ENCODE peak calls at places on chromosomes 16 and 17, in eight cellular contexts. One of them, this sample, is unnamed.

GRCh38 chr16:79573881-79574280 is 26.7 kb downstream of the MAF start:
- DNase-seq in GM19239: no peak
- DNase-seq in mucosa of gallbladder: no peak
- DNase-seq in nucleus accumbens: no peak
- DNase-seq in H4: no peak
- DNase-seq in heart left ventricle: no peak
- DNase-seq in GM20000: no peak
- DNase-seq in CD8-positive, alpha-beta memory T cell: no peak
- DNase-seq in this sample: no peak

GRCh38 chr17:8124350-8125195 is 667 bp upstream of the HES7 start:
- DNase-seq in GM19239: no peak
- DNase-seq in mucosa of gallbladder: no peak
- DNase-seq in nucleus accumbens: peak; percentile 6
- DNase-seq in H4: no peak
- DNase-seq in heart left ventricle: no peak
- DNase-seq in GM20000: no peak
- DNase-seq in CD8-positive, alpha-beta memory T cell: peak; percentile 15
- DNase-seq in this sample: no peak

GRCh38 chr17:61309857-61310256 is 89.8 kb upstream of the TBX2 start:
- DNase-seq in GM19239: no peak
- DNase-seq in mucosa of gallbladder: no peak
- DNase-seq in nucleus accumbens: no peak
- DNase-seq in H4: no peak
- DNase-seq in heart left ventricle: no peak
- DNase-seq in GM20000: no peak
- DNase-seq in CD8-positive, alpha-beta memory T cell: no peak
- DNase-seq in this sample: no peak

GRCh38 chr17:69972251-69972650 is 102.8 kb upstream of the KCNJ16 start:
- DNase-seq in GM19239: no peak
- DNase-seq in mucosa of gallbladder: no peak
- DNase-seq in nucleus accumbens: no peak
- DNase-seq in H4: no peak
- DNase-seq in heart left ventricle: no peak
- DNase-seq in GM20000: no peak
- DNase-seq in CD8-positive, alpha-beta memory T cell: no peak
- DNase-seq in this sample: no peak

GRCh38 chr16:31698901-31699300 is 171.2 kb downstream of the AHSP start:
- DNase-seq in GM19239: no peak
- DNase-seq in mucosa of gallbladder: no peak
- DNase-seq in nucleus accumbens: no peak
- DNase-seq in H4: no peak
- DNase-seq in heart left ventricle: no peak
- DNase-seq in GM20000: no peak
- DNase-seq in CD8-positive, alpha-beta memory T cell: no peak
- DNase-seq in this sample: no peak

GRCh38 chr17:58630883-58631522 is 60.8 kb downstream of the TEX14 start:
- DNase-seq in GM19239: no peak
- DNase-seq in mucosa of gallbladder: peak; percentile 10
- DNase-seq in nucleus accumbens: no peak
- DNase-seq in H4: no peak
- DNase-seq in heart left ventricle: no peak
- DNase-seq in GM20000: no peak
- DNase-seq in CD8-positive, alpha-beta memory T cell: no peak
- DNase-seq in this sample: no peak

GRCh38 chr17:44086364-44087311 is 16.1 kb downstream of the G6PC3 start:
- DNase-seq in GM19239: no peak
- DNase-seq in mucosa of gallbladder: no peak
- DNase-seq in nucleus accumbens: peak; percentile 21
- DNase-seq in H4: peak; percentile 85
- DNase-seq in heart left ventricle: no peak
- DNase-seq in GM20000: no peak
- DNase-seq in CD8-positive, alpha-beta memory T cell: no peak
- DNase-seq in this sample: no peak

GRCh38 chr17:31561469-31562412 is 170.3 kb downstream of the RAB11FIP4 start:
- DNase-seq in GM19239: no peak
- DNase-seq in mucosa of gallbladder: no peak
- DNase-seq in nucleus accumbens: no peak
- DNase-seq in H4: no peak
- DNase-seq in heart left ventricle: no peak
- DNase-seq in GM20000: no peak
- DNase-seq in CD8-positive, alpha-beta memory T cell: no peak
- DNase-seq in this sample: no peak

This sample was measured in Panc1.